ENCODE peak calls at places on chromosomes 16 and 17, in four cellular contexts. J is GM12878, U is K562, K is HepG2. D is an unnamed sample.

GRCh38 chr16:67563708-67564468 is 1.6 kb downstream of the CTCF start:
- DNase-seq in J (no peak), U (peak), K (peak), D (no peak)

GRCh38 chr17:50221500-50222480 is 20.4 kb upstream of the COL1A1 start:
- DNase-seq in U (no peak), J (no peak), K (no peak), D (no peak)

GRCh38 chr17:75346906-75347305 is 57.7 kb upstream of the SLC25A19 start:
- DNase-seq in U (peak), K (no peak), J (no peak), D (no peak)

GRCh38 chr17:36665417-36665816 is 64.0 kb downstream of the MRM1 start:
- DNase-seq in U (no peak), J (no peak), K (no peak), D (no peak)

GRCh38 chr16:68444058-68444657 is 4.2 kb downstream of the SMPD3 start:
- DNase-seq in J (no peak), K (peak), U (peak), D (peak)

GRCh38 chr17:10033982-10034381 is 128.9 kb upstream of the RCVRN start:
- DNase-seq in U (no peak), K (no peak), J (no peak), D (no peak)

GRCh38 chr17:44971776-44972483 is 3.8 kb upstream of the C1QL1 start:
- DNase-seq in J (no peak), K (no peak), U (no peak), D (peak)

GRCh38 chr16:13379266-13379665 is 477.9 kb downstream of the SHISA9 start:
- DNase-seq in K (no peak), U (no peak), J (no peak), D (no peak)

GRCh38 chr17:58758890-58759289 is 3.2 kb downstream of the PPM1E start:
- DNase-seq in J (no peak), U (no peak), K (no peak), D (no peak)

GRCh38 chr16:19153876-19154275 is 14.2 kb upstream of the SYT17 start:
- DNase-seq in K (no peak), U (peak), J (no peak), D (no peak)

GRCh38 chr16:87284183-87284582 is 33.0 kb downstream of the C16orf95 start:
- DNase-seq in K (no peak), J (no peak), U (no peak), D (no peak)

GRCh38 chr17:82403662-82404660 is 14.2 kb upstream of the HEXD start:
- DNase-seq in K (no peak), J (no peak), U (no peak), D (no peak)

GRCh38 chr17:31525801-31526549 is 134.5 kb downstream of the RAB11FIP4 start:
- DNase-seq in K (peak), U (peak), J (no peak), D (peak)

GRCh38 chr17:55402374-55402773 is 19.3 kb downstream of the MMD start:
- DNase-seq in K (no peak), J (no peak), U (no peak), D (no peak)

GRCh38 chr17:67390646-67391480 is 13.8 kb downstream of the PITPNC1 start:
- DNase-seq in U (no peak), J (peak), K (peak), D (no peak)

GRCh38 chr17:56440391-56440790 is 153.1 kb upstream of the NOG start:
- DNase-seq in U (no peak), J (no peak), K (no peak), D (no peak)

GRCh38 chr16:89395150-89396142 is 94.9 kb downstream of the ANKRD11 start:
- DNase-seq in J (no peak), K (peak), U (no peak), D (no peak)

GRCh38 chr17:78133179-78133951 is 2.8 kb downstream of the TMC8 start:
- DNase-seq in U (no peak), K (no peak), J (no peak), D (no peak)

GRCh38 chr16:87017388-87018012 is 299.7 kb downstream of the C16orf95 start:
- DNase-seq in J (no peak), K (no peak), U (no peak), D (no peak)

GRCh38 chr17:56903560-56903959 is 10.3 kb downstream of the TRIM25 start:
- DNase-seq in U (no peak), K (no peak), J (no peak), D (no peak)

GRCh38 chr16:67415872-67416793 is at the start of gene ZDHHC1:
- DNase-seq in K (no peak), J (no peak), U (no peak), D (peak)

GRCh38 chr16:68332411-68333121 is 21.7 kb downstream of the PRMT7 start:
- DNase-seq in K (peak), J (no peak), U (no peak), D (no peak)

GRCh38 chr16:58011652-58012051 is 10.4 kb downstream of the USB1 start:
- DNase-seq in K (peak), U (no peak), J (no peak), D (no peak)

GRCh38 chr17:62919388-62919787 is 46.6 kb upstream of the TANC2 start:
- DNase-seq in J (no peak), K (no peak), U (peak), D (no peak)

GRCh38 chr17:74408830-74409229 is 23.1 kb upstream of the GPRC5C start:
- DNase-seq in K (no peak), J (no peak), U (no peak), D (no peak)

GRCh38 chr16:85271198-85271597 is 158.9 kb upstream of the CIBAR2 start:
- DNase-seq in U (no peak), J (no peak), K (no peak), D (no peak)

GRCh38 chr17:48374650-48375230 is 55.3 kb downstream of the SKAP1 start:
- DNase-seq in U (peak), K (peak), J (no peak), D (peak)
- TF ChIP-seq CBFB in U (no peak), K (no peak), J (no peak), D (no peak)

GRCh38 chr17:42687707-42688275 is 5.5 kb downstream of the CNTNAP1 start:
- DNase-seq in U (no peak), K (no peak), J (no peak), D (no peak)
- TF ChIP-seq ETV6 in U (no peak), K (no peak), J (no peak), D (no peak)

GRCh38 chr17:64443086-64443760 is 5.7 kb upstream of the MILR1 start:
- DNase-seq in U (no peak), J (no peak), K (no peak), D (no peak)
- TF ChIP-seq NR2C2 in U (no peak), J (no peak), K (no peak), D (no peak)

GRCh38 chr17:4988168-4988567 is 693 bp upstream of the CAMTA2 start:
- DNase-seq in U (no peak), K (no peak), J (no peak), D (no peak)
- TF ChIP-seq CBFB in U (no peak), K (no peak), J (no peak), D (no peak)

DNA sequence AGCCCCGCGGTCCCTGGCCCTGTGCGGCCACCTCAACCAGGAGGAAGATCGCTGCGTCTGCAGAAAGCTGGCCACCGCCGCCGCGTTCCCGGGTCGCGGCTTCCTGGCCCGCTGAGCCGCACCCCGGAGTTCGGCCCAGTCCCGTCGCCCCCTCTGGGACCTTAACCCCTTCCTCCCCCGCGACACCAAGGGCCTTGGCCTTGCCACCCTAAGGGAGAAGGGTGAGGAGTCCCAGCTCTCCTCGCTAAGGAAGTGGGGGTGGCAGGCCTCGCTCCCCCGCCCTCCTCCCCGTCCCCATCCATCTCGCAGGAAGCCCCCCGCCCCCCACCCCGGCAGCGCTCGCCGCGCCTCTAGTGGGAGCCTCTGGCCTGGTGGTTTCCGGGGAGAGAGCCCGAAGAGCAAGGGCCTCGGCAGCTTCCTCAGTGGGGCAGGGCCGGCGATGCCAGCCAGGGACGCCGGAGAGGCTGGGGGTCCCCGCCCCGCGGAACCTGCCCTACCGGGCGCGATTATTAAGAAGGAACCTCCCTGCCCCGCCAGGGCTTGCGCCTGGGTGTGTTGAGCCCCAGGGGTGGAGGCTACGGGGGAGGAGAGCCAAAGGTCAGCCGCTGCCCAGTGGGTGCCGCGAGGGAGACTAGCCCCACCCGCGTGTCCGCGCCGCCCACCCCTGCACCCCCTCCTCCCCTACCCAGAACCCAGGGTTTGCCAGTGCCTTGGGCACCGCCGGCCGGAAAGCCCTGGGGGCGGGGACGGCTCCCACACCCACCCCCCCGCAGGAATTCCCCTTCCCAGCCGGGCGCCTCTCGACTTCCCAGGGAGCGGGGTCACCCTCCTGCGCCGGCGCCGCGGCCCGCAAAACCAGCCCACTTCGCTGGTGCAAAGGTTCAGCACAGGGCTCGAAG is 6.8 kb downstream of the CBX4 start:
- DNase-seq in U (peak), J (no peak), K (peak), D (peak)
- TF ChIP-seq ETV6 in U (no peak), J (no peak), K (no peak), D (no peak)

GRCh38 chr17:18382441-18383078 is 5.0 kb downstream of the EVPLL start:
- DNase-seq in U (no peak), J (no peak), K (no peak), D (no peak)
- TF ChIP-seq NR2C2 in U (no peak), J (no peak), K (no peak), D (no peak)